ENCODE peak calls at places on chromosomes 1 and 21, in four cellular contexts. N is K562, F is HepG2, D is GM12878. M is an unnamed sample.
A peak's percentile ranks its signal among the peaks of the same experiment; 100 is the strongest.

GRCh38 chr1:55827350-55827749 is 612.2 kb upstream of the USP24 start:
- DNase-seq in N (no peak), D (no peak), F (peak; percentile 9), M (no peak)

GRCh38 chr1:156895927-156896326 is 2.4 kb downstream of the PEAR1 start:
- DNase-seq in D (no peak), N (no peak), F (no peak), M (no peak)

GRCh38 chr1:24140741-24141181 is 2.2 kb downstream of the IL22RA1 start:
- DNase-seq in D (no peak), F (no peak), N (no peak), M (no peak)

GRCh38 chr1:227849251-227849650 is 33.8 kb downstream of the PRSS38 start:
- DNase-seq in F (no peak), N (no peak), D (no peak), M (no peak)

GRCh38 chr1:14822493-14822892 is 224.0 kb downstream of the KAZN start:
- DNase-seq in N (no peak), F (no peak), D (no peak), M (no peak)

GRCh38 chr1:54955359-54955758 is 25.1 kb upstream of the TMEM61 start:
- DNase-seq in N (no peak), D (no peak), F (no peak), M (no peak)

GRCh38 chr1:44239337-44239960 is 26.2 kb downstream of the DMAP1 start:
- DNase-seq in D (no peak), F (peak; percentile 48), N (peak; percentile 39), M (peak; percentile 43)

GRCh38 chr1:238404921-238405320 is 514.2 kb upstream of the ZP4 start:
- DNase-seq in F (no peak), N (no peak), D (no peak), M (no peak)

GRCh38 chr1:156394835-156395461 is 25.9 kb downstream of the RHBG start:
- DNase-seq in N (no peak), F (no peak), D (no peak), M (no peak)

GRCh38 chr1:63004868-63005267 is 220.9 kb downstream of the ATG4C start:
- DNase-seq in N (no peak), D (no peak), F (peak; percentile 3), M (peak; percentile 37)

GRCh38 chr1:2185880-2186855 is 8.4 kb downstream of the FAAP20 start:
- DNase-seq in D (no peak), F (no peak), N (no peak), M (no peak)

GRCh38 chr1:92411511-92411910 is 75.2 kb downstream of the GFI1 start:
- DNase-seq in N (no peak), D (no peak), F (no peak), M (no peak)

GRCh38 chr1:58781541-58782307 is 2.1 kb downstream of the JUN start:
- DNase-seq in N (peak; percentile 64), F (no peak), D (no peak), M (peak; percentile 38)

GRCh38 chr1:149845416-149845815 is 54.0 kb upstream of the BOLA1 start:
- DNase-seq in F (no peak), N (no peak), D (no peak), M (peak; percentile 24)

GRCh38 chr21:37374026-37374425 is 7.5 kb downstream of the DYRK1A start:
- DNase-seq in D (no peak), N (no peak), F (no peak), M (no peak)

GRCh38 chr1:10979483-10979920 is 33.0 kb upstream of the TARDBP start:
- DNase-seq in N (no peak), F (peak; percentile 85), D (no peak), M (no peak)

GRCh38 chr1:41846595-41846994 is 72.1 kb downstream of the HIVEP3 start:
- DNase-seq in N (no peak), F (no peak), D (no peak), M (no peak)

GRCh38 chr1:20956272-20956671 is 169.2 kb upstream of the HP1BP3 start:
- DNase-seq in D (no peak), F (no peak), N (no peak), M (no peak)

GRCh38 chr1:115705085-115706008 is 63.2 kb downstream of the CASQ2 start:
- DNase-seq in D (no peak), F (no peak), N (no peak), M (no peak)

GRCh38 chr21:18411565-18411964 is 8.0 kb upstream of the TMPRSS15 start:
- DNase-seq in F (no peak), D (no peak), N (no peak), M (no peak)

GRCh38 chr1:205041998-205042910 is 758 bp upstream of the CNTN2 start:
- DNase-seq in F (no peak), D (no peak), N (no peak), M (no peak)

GRCh38 chr1:50423670-50424000 is 392 bp upstream of the DMRTA2 start:
- DNase-seq in D (no peak), F (no peak), N (no peak), M (no peak)

GRCh38 chr1:244836135-244836521 is 670 bp downstream of the COX20 start:
- DNase-seq in N (no peak), D (no peak), F (peak; percentile 13), M (no peak)

GRCh38 chr21:16468191-16468590 is 738.4 kb downstream of the USP25 start:
- DNase-seq in N (no peak), D (no peak), F (no peak), M (no peak)

GRCh38 chr1:34130306-34130705 is 34.7 kb downstream of the CSMD2 start:
- DNase-seq in F (no peak), D (no peak), N (no peak), M (no peak)
- TF ChIP-seq NR2C2 in F (no peak), D (no peak), N (no peak), M (no peak)

GRCh38 chr1:67601539-67601938 is 83.5 kb upstream of the GADD45A start:
- DNase-seq in D (no peak), N (no peak), F (no peak), M (peak; percentile 21)

GRCh38 chr1:67596674-67597073 is 88.3 kb upstream of the GADD45A start:
- DNase-seq in D (no peak), N (no peak), F (no peak), M (no peak)

GRCh38 chr1:67601955-67602354 is 83.0 kb upstream of the GADD45A start:
- DNase-seq in F (no peak), N (no peak), D (no peak), M (no peak)

GRCh38 chr1:67597336-67597735 is 87.7 kb upstream of the GADD45A start:
- DNase-seq in D (no peak), F (no peak), N (no peak), M (no peak)

GRCh38 chr1:67599085-67599484 is 85.9 kb upstream of the GADD45A start:
- DNase-seq in N (no peak), D (no peak), F (no peak), M (no peak)
- TF ChIP-seq NR2C2 in N (no peak), D (no peak), F (no peak), M (no peak)

DNA sequence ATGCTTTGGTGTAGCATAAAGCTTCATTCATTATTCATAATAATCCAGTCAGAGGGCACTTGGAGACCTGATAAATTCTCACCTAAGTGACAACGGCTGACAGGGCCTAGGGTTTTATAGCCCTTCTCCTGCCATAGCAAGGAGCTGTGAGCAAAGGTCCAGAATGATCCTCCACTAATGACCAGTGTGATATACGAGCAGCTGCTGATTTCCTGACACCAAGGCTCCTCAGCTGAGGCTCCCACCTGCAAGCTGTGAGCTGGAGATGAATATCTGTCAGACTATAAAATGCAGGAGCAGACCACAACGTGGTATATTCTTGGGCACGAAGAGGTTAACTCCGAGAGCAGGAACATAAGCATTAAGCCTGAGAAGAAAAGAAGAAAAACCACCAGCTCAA is 148.8 kb downstream of the ATP6V1G3 start:
- DNase-seq in N (no peak), F (no peak), D (no peak), M (no peak)
- TF ChIP-seq NR2C2 in N (no peak), F (no peak), D (no peak), M (no peak)

DNA sequence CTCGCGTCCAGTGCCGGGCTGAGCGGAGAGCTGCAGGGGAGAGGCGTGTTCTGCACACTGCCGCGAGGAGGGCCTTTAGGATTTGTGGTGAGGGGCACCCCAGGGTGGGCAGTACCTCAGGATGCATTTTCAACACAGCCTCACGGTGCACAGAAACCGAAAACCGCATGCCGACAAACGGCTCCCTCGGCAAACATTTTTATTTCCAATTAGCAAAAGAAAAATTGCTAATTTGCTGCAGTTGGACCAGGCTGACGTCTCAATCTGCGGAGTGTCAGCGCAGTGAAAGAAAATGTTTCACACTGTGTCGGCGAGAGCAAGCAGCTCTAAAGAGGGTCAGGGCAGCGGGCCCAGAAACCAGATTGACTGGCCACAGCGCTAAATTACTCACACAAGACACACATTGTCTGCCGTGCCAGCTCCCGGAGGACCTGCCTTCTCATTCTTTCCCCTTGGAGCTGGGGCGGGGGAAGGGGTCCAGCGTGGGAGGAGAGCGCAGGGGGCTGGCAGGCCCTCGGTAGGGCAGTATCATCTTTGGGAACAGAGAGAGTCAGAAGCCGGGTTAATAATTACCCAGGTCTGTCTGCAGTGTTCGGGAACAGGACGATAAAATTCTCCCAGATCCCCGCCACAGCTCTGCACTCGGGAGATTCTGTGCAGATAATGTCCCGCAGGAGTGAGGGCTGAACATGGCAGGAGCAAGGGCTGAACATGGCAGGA is 150.2 kb downstream of the PRDM16 start:
- DNase-seq in N (no peak), D (no peak), F (peak; percentile 89), M (no peak)
- TF ChIP-seq NR2C2 in N (no peak), D (no peak), F (no peak), M (no peak)

GRCh38 chr1:234940841-234941240 is 187.8 kb downstream of the TOMM20 start:
- DNase-seq in D (no peak), N (no peak), F (no peak), M (no peak)

GRCh38 chr1:234942869-234943501 is 185.7 kb downstream of the TOMM20 start:
- DNase-seq in D (no peak), F (no peak), N (no peak), M (no peak)

GRCh38 chr1:234944439-234945369 is 183.9 kb downstream of the TOMM20 start:
- DNase-seq in D (no peak), F (no peak), N (no peak), M (no peak)

GRCh38 chr1:234943801-234944402 is 184.7 kb downstream of the TOMM20 start:
- DNase-seq in F (no peak), N (no peak), D (no peak), M (no peak)

GRCh38 chr1:234941711-234942320 is 186.8 kb downstream of the TOMM20 start:
- DNase-seq in F (no peak), N (no peak), D (no peak), M (no peak)
- TF ChIP-seq NR2C2 in F (no peak), N (no peak), D (no peak), M (no peak)

DNA sequence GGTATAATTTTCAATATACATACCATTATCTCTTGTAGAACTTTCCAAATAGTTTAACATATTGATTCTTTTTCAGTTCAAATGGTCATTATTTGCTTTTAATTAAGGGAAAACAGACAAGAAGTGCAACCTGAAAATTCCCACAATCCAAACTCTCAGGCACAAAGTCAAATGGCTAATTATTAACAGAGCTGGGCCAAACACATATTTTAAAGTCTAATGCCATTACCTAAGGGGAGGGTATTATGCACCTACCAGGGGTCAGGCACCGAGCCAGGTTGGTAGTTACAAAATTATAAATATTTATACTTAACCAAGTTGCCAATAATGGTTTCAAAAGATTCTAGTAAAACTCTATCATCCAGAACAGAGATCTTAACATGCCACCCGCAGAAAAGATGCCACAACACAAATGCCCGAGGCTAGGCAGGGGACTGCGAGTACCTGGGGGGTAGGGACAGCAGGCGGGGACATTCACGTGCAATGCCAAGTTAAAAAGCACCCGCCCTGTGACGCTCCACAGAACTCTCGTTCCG is 15.0 kb downstream of the LBR start:
- DNase-seq in F (peak; percentile 81), D (no peak), N (no peak), M (no peak)
- TF ChIP-seq NR2C2 in F (no peak), D (no peak), N (no peak), M (no peak)